ENCODE peak calls at places on chromosomes 11 and 22, in six cellular contexts. H is T-cell; F is activated CD8-positive, alpha-beta memory T cell treated with anti-CD3 and anti-CD28 coated beads for 48 hours; S is left cardiac atrium; R is stimulated activated CD4-positive, alpha-beta T cell treated with anti-CD3 and anti-CD28 coated beads, TNF-alpha, amount 100 ng/mL, for 1 hour; K is small intestine. J is an unnamed sample.
A peak's percentile ranks its signal among the peaks of the same experiment; 100 is the strongest.

GRCh38 chr22:46104881-46105493 is 45.3 kb upstream of the PPARA start:
- DNase-seq in F (no peak), K (no peak), H (no peak), S (no peak), R (no peak), J (no peak)

GRCh38 chr11:44690651-44691050 is 36.1 kb upstream of the TSPAN18 start:
- DNase-seq in F (no peak), K (no peak), S (no peak), R (no peak), H (no peak), J (no peak)

GRCh38 chr11:69106124-69106811 is 49.5 kb upstream of the SMIM38 start:
- DNase-seq in S (no peak), F (no peak), R (no peak), K (no peak), H (no peak), J (peak; percentile 83)

GRCh38 chr11:33307984-33308383 is 50.8 kb downstream of the HIPK3 start:
- DNase-seq in F (no peak), R (no peak), S (no peak), K (no peak), H (no peak), J (no peak)

GRCh38 chr11:68044898-68045351 is 6.1 kb downstream of the TCIRG1 start:
- DNase-seq in H (no peak), K (no peak), S (no peak), R (no peak), F (no peak), J (no peak)

GRCh38 chr11:73989156-73989555 is 6.5 kb upstream of the UCP2 start:
- DNase-seq in H (no peak), R (no peak), F (no peak), S (no peak), K (no peak), J (no peak)

GRCh38 chr11:112773256-112773655 is 188.0 kb upstream of the NCAM1 start:
- DNase-seq in F (no peak), R (no peak), K (no peak), H (no peak), S (no peak), J (no peak)

GRCh38 chr11:66285250-66285947 is 3.5 kb downstream of the YIF1A start:
- DNase-seq in K (no peak), R (no peak), H (no peak), F (no peak), S (no peak), J (no peak)

GRCh38 chr11:3087821-3088800 is 30.9 kb upstream of the CARS1 start:
- DNase-seq in K (no peak), S (no peak), H (no peak), R (no peak), F (no peak), J (peak; percentile 25)

GRCh38 chr11:75867778-75868374 is 52.9 kb downstream of the UVRAG start:
- DNase-seq in F (no peak), R (peak; percentile 11), K (peak; percentile 65), H (peak; percentile 46), S (no peak), J (no peak)

GRCh38 chr11:1047576-1048156 is 11.1 kb upstream of the MUC6 start:
- DNase-seq in R (no peak), K (no peak), S (no peak), F (no peak), H (no peak), J (no peak)

GRCh38 chr11:134950692-134951304 is 538.8 kb upstream of the B3GAT1 start:
- DNase-seq in K (no peak), H (no peak), R (no peak), S (no peak), F (no peak), J (no peak)

GRCh38 chr22:41524809-41525449 is 19.3 kb downstream of the POLR3H start:
- DNase-seq in H (peak; percentile 72), R (no peak), K (no peak), F (no peak), S (no peak), J (no peak)

GRCh38 chr11:19241260-19242183 is 777 bp upstream of the E2F8 start:
- DNase-seq in K (no peak), R (no peak), H (no peak), S (peak; percentile 33), F (peak; percentile 7), J (no peak)

GRCh38 chr22:23705358-23705757 is 14.5 kb downstream of the RGL4 start:
- DNase-seq in F (no peak), H (no peak), S (no peak), R (no peak), K (no peak), J (no peak)

GRCh38 chr11:131668867-131669780 is 298.7 kb downstream of the NTM start:
- DNase-seq in R (no peak), F (peak; percentile 10), H (peak; percentile 9), S (peak; percentile 49), K (peak; percentile 32), J (peak; percentile 37)

GRCh38 chr11:70521475-70522260 is 123.3 kb downstream of the CTTN start:
- DNase-seq in R (no peak), F (no peak), K (no peak), S (no peak), H (no peak), J (no peak)

GRCh38 chr11:503179-503981 is 3.7 kb downstream of the RNH1 start:
- DNase-seq in F (no peak), H (no peak), R (no peak), K (no peak), S (peak; percentile 71), J (no peak)

GRCh38 chr11:14422052-14422813 is 63.2 kb upstream of the RRAS2 start:
- DNase-seq in S (peak; percentile 91), K (peak; percentile 14), H (no peak), F (no peak), R (no peak), J (peak; percentile 65)

GRCh38 chr11:114317738-114318137 is 21.5 kb downstream of the NNMT start:
- DNase-seq in S (peak; percentile 59), H (no peak), F (no peak), K (no peak), R (no peak), J (no peak)

GRCh38 chr22:29443861-29444431 is 5.6 kb downstream of the RFPL1 start:
- DNase-seq in K (no peak), H (no peak), S (no peak), F (no peak), R (no peak), J (no peak)

GRCh38 chr22:24727218-24727851 is 47.2 kb downstream of the PIWIL3 start:
- DNase-seq in K (peak; percentile 85), R (no peak), F (no peak), H (no peak), S (peak; percentile 57), J (no peak)

GRCh38 chr11:118911880-118912741 is 13.6 kb downstream of the BCL9L start:
- DNase-seq in H (peak; percentile 43), S (peak; percentile 89), F (no peak), R (no peak), K (peak; percentile 85), J (peak; percentile 92)

GRCh38 chr11:20353829-20354434 is 9.6 kb upstream of the HTATIP2 start:
- DNase-seq in S (no peak), R (no peak), H (no peak), F (no peak), K (peak; percentile 51), J (no peak)

GRCh38 chr11:396948-397548 is 3.0 kb downstream of the PKP3 start:
- DNase-seq in S (peak; percentile 74), F (no peak), H (peak; percentile 37), K (no peak), R (no peak), J (no peak)

GRCh38 chr11:16114978-16115871 is 241.1 kb downstream of the SOX6 start:
- DNase-seq in R (no peak), K (peak; percentile 69), S (no peak), F (no peak), H (no peak), J (no peak)

GRCh38 chr22:45468872-45469572 is 33.7 kb upstream of the FBLN1 start:
- DNase-seq in K (no peak), S (no peak), F (no peak), H (no peak), R (no peak), J (no peak)

GRCh38 chr11:129881570-129882170 is 13.7 kb downstream of the NFRKB start:
- DNase-seq in F (peak; percentile 21), H (peak; percentile 44), R (no peak), K (peak; percentile 30), S (no peak), J (no peak)

GRCh38 chr11:3126901-3127691 is 38.0 kb downstream of the OSBPL5 start:
- DNase-seq in S (peak; percentile 23), R (no peak), F (no peak), H (no peak), K (no peak), J (no peak)

GRCh38 chr11:118434123-118434552 is 2.2 kb upstream of the KMT2A start:
- DNase-seq in K (no peak), F (no peak), H (no peak), S (no peak), R (no peak), J (no peak)

GRCh38 chr11:66123902-66124301 is 53.8 kb downstream of the PACS1 start:
- DNase-seq in H (no peak), R (no peak), K (no peak), S (no peak), F (no peak), J (no peak)